ENCODE peak calls at places on chromosome 17, in eight cellular contexts. F is kidney, I is osteoblast, E is HS-5, X is trophoblast cell, Q is globus pallidus, O is HFF-Myc, Z is caudate nucleus. N is an unnamed sample.

GRCh38 chr17:72518810-72519597 is 398.2 kb downstream of the SOX9 start:
- DNase-seq in F (no peak), I (no peak), E (no peak), X (no peak), Q (no peak), O (no peak), Z (peak), N (no peak)

GRCh38 chr17:58535431-58535830 is 21.0 kb upstream of the MTMR4 start:
- DNase-seq in F (no peak), I (peak), E (no peak), X (no peak), Q (no peak), O (no peak), Z (no peak), N (no peak)

GRCh38 chr17:75720656-75721462 is at the start of gene ITGB4:
- DNase-seq in F (peak), I (peak), E (no peak), X (peak), Q (peak), O (no peak), Z (peak), N (no peak)

GRCh38 chr17:81866440-81867122 is 4.6 kb downstream of the ARHGDIA start:
- DNase-seq in F (peak), I (peak), E (no peak), X (no peak), Q (no peak), O (no peak), Z (no peak), N (no peak)

GRCh38 chr17:33023790-33024189 is 32.1 kb downstream of the SPACA3 start:
- DNase-seq in F (no peak), I (no peak), E (no peak), X (no peak), Q (no peak), O (no peak), Z (no peak), N (no peak)

GRCh38 chr17:82048571-82048971 is 3.0 kb downstream of the RFNG start:
- DNase-seq in F (no peak), I (peak), E (no peak), X (no peak), Q (no peak), O (no peak), Z (no peak), N (no peak)

GRCh38 chr17:81941484-81942166 is 4.5 kb upstream of the PYCR1 start:
- DNase-seq in F (peak), I (no peak), E (no peak), X (no peak), Q (no peak), O (no peak), Z (peak), N (no peak)

GRCh38 chr17:30271102-30271501 is 20.6 kb downstream of the BLMH start:
- DNase-seq in F (no peak), I (no peak), E (no peak), X (no peak), Q (no peak), O (no peak), Z (no peak), N (no peak)

GRCh38 chr17:77769215-77769614 is 189.3 kb upstream of the TNRC6C start:
- DNase-seq in F (peak), I (peak), E (no peak), X (no peak), Q (no peak), O (no peak), Z (no peak), N (no peak)

GRCh38 chr17:6570731-6571465 is 14.5 kb upstream of the PITPNM3 start:
- DNase-seq in F (peak), I (no peak), E (no peak), X (no peak), Q (no peak), O (no peak), Z (no peak), N (no peak)

GRCh38 chr17:28615260-28615940 is 1.4 kb upstream of the RSKR start:
- DNase-seq in F (no peak), I (no peak), E (no peak), X (no peak), Q (no peak), O (no peak), Z (no peak), N (no peak)

GRCh38 chr17:42517516-42517915 is 18.5 kb upstream of the NAGLU start:
- DNase-seq in F (peak), I (peak), E (peak), X (peak), Q (peak), O (peak), Z (peak), N (peak)

GRCh38 chr17:47741109-47741792 is 8.2 kb downstream of the TBX21 start:
- DNase-seq in F (no peak), I (peak), E (no peak), X (no peak), Q (no peak), O (no peak), Z (no peak), N (peak)

GRCh38 chr17:43917348-43918025 is 10.2 kb upstream of the MPP2 start:
- DNase-seq in F (no peak), I (no peak), E (no peak), X (peak), Q (peak), O (no peak), Z (no peak), N (no peak)

GRCh38 chr17:13311301-13311700 is 290.4 kb downstream of the HS3ST3A1 start:
- DNase-seq in F (no peak), I (no peak), E (peak), X (peak), Q (peak), O (peak), Z (peak), N (no peak)

GRCh38 chr17:72125742-72126141 is 4.9 kb downstream of the SOX9 start:
- DNase-seq in F (no peak), I (no peak), E (no peak), X (no peak), Q (no peak), O (no peak), Z (no peak), N (no peak)

GRCh38 chr17:76909971-76910760 is 42.0 kb downstream of the MGAT5B start:
- DNase-seq in F (peak), I (peak), E (no peak), X (peak), Q (no peak), O (no peak), Z (peak), N (no peak)

GRCh38 chr17:31508310-31509094 is 117.0 kb downstream of the RAB11FIP4 start:
- DNase-seq in F (peak), I (peak), E (no peak), X (no peak), Q (no peak), O (no peak), Z (peak), N (no peak)

GRCh38 chr17:41439375-41439774 is 1.4 kb downstream of the KRT38 start:
- DNase-seq in F (no peak), I (no peak), E (no peak), X (no peak), Q (no peak), O (no peak), Z (no peak), N (no peak)

GRCh38 chr17:32901743-32902142 is 24.8 kb upstream of the MYO1D start:
- DNase-seq in F (no peak), I (no peak), E (no peak), X (no peak), Q (no peak), O (no peak), Z (no peak), N (no peak)

GRCh38 chr17:78925662-78926555 is 722 bp upstream of the TIMP2 start:
- DNase-seq in F (peak), I (peak), E (no peak), X (peak), Q (no peak), O (peak), Z (peak), N (peak)

GRCh38 chr17:65456368-65457151 is 104.9 kb downstream of the AXIN2 start:
- DNase-seq in F (no peak), I (no peak), E (no peak), X (no peak), Q (no peak), O (no peak), Z (no peak), N (no peak)

GRCh38 chr17:77571562-77571981 is 386.9 kb upstream of the TNRC6C start:
- DNase-seq in F (no peak), I (peak), E (no peak), X (no peak), Q (no peak), O (no peak), Z (peak), N (peak)

GRCh38 chr17:7824021-7824924 is 9.7 kb upstream of the KDM6B start:
- DNase-seq in F (no peak), I (peak), E (no peak), X (no peak), Q (no peak), O (no peak), Z (no peak), N (no peak)

GRCh38 chr17:19706791-19707727 is 9.3 kb downstream of the SLC47A2 start:
- DNase-seq in F (no peak), I (peak), E (no peak), X (no peak), Q (no peak), O (no peak), Z (peak), N (peak)

GRCh38 chr17:73030995-73031394 is 61.5 kb downstream of the SLC39A11 start:
- DNase-seq in F (no peak), I (no peak), E (no peak), X (no peak), Q (no peak), O (no peak), Z (no peak), N (no peak)

GRCh38 chr17:80237386-80237785 is 17.2 kb downstream of the SLC26A11 start:
- DNase-seq in F (peak), I (peak), E (no peak), X (no peak), Q (no peak), O (no peak), Z (no peak), N (no peak)

GRCh38 chr17:38789185-38789584 is 10.2 kb downstream of the PIP4K2B start:
- DNase-seq in F (no peak), I (no peak), E (no peak), X (no peak), Q (no peak), O (peak), Z (no peak), N (no peak)

GRCh38 chr17:72452286-72453173 is 331.7 kb downstream of the SOX9 start:
- DNase-seq in F (no peak), I (no peak), E (no peak), X (no peak), Q (no peak), O (no peak), Z (no peak), N (no peak)

GRCh38 chr17:78952706-78953105 is 27.0 kb downstream of the LGALS3BP start:
- DNase-seq in F (peak), I (no peak), E (no peak), X (no peak), Q (no peak), O (no peak), Z (no peak), N (no peak)